ENCODE peak calls at places on chromosomes 13 and 19, in eight cellular contexts. One of them, this sample, is unnamed. For H3K36me3, the result is how much of the 10 kb centered on the place peaks cover.

GRCh38 chr13:31987535-31988170 is 43.9 kb upstream of the FRY start:
- DNase-seq in lower lobe of right lung: no peak
- DNase-seq in heart left ventricle: no peak
- DNase-seq in left lung: no peak
- DNase-seq in aorta: no peak
- DNase-seq in GM06990: no peak
- DNase-seq in brain microvascular endothelial cell: no peak
- DNase-seq in colonic mucosa: no peak
- DNase-seq in this sample: no peak

GRCh38 chr19:10690351-10690781 is 10.9 kb upstream of the QTRT1 start:
- DNase-seq in heart left ventricle: no peak
- DNase-seq in left lung: no peak
- DNase-seq in colonic mucosa: no peak
- DNase-seq in aorta: no peak
- DNase-seq in lower lobe of right lung: no peak
- DNase-seq in brain microvascular endothelial cell: peak
- DNase-seq in GM06990: no peak
- DNase-seq in this sample: no peak

GRCh38 chr13:43293008-43293407 is 269.6 kb downstream of the DNAJC15 start:
- DNase-seq in brain microvascular endothelial cell: no peak
- DNase-seq in lower lobe of right lung: no peak
- DNase-seq in left lung: no peak
- DNase-seq in GM06990: no peak
- DNase-seq in heart left ventricle: no peak
- DNase-seq in colonic mucosa: no peak
- DNase-seq in aorta: no peak
- DNase-seq in this sample: no peak

GRCh38 chr19:28184997-28185396 is 1028.0 kb downstream of the UQCRFS1 start:
- DNase-seq in heart left ventricle: no peak
- DNase-seq in GM06990: no peak
- DNase-seq in left lung: no peak
- DNase-seq in brain microvascular endothelial cell: no peak
- DNase-seq in lower lobe of right lung: no peak
- DNase-seq in aorta: no peak
- DNase-seq in colonic mucosa: no peak
- DNase-seq in this sample: no peak

GRCh38 chr13:103283451-103283820 is 217.2 kb upstream of the SLC10A2 start:
- DNase-seq in GM06990: no peak
- DNase-seq in aorta: no peak
- DNase-seq in left lung: no peak
- DNase-seq in brain microvascular endothelial cell: no peak
- DNase-seq in lower lobe of right lung: no peak
- DNase-seq in colonic mucosa: no peak
- DNase-seq in heart left ventricle: no peak
- DNase-seq in this sample: no peak

GRCh38 chr19:38945562-38946228 is 15.0 kb downstream of the MRPS12 start:
- DNase-seq in brain microvascular endothelial cell: no peak
- DNase-seq in aorta: no peak
- DNase-seq in heart left ventricle: no peak
- DNase-seq in colonic mucosa: no peak
- DNase-seq in lower lobe of right lung: no peak
- DNase-seq in GM06990: no peak
- DNase-seq in left lung: no peak
- DNase-seq in this sample: no peak

GRCh38 chr19:21848706-21849105 is 12.7 kb upstream of the ZNF43 start:
- DNase-seq in left lung: peak
- DNase-seq in GM06990: no peak
- DNase-seq in colonic mucosa: no peak
- DNase-seq in heart left ventricle: no peak
- DNase-seq in brain microvascular endothelial cell: peak
- DNase-seq in lower lobe of right lung: no peak
- DNase-seq in aorta: no peak
- DNase-seq in this sample: no peak

GRCh38 chr19:17931532-17932191 is 1.2 kb upstream of the CCDC124 start:
- DNase-seq in lower lobe of right lung: peak
- DNase-seq in colonic mucosa: no peak
- DNase-seq in left lung: no peak
- DNase-seq in aorta: no peak
- DNase-seq in GM06990: no peak
- DNase-seq in heart left ventricle: no peak
- DNase-seq in brain microvascular endothelial cell: no peak
- DNase-seq in this sample: no peak

GRCh38 chr19:920051-920857 is 3.1 kb downstream of the KISS1R start:
- DNase-seq in GM06990: peak
- DNase-seq in lower lobe of right lung: no peak
- DNase-seq in heart left ventricle: no peak
- DNase-seq in brain microvascular endothelial cell: no peak
- DNase-seq in left lung: no peak
- DNase-seq in colonic mucosa: no peak
- DNase-seq in aorta: no peak
- DNase-seq in this sample: no peak

GRCh38 chr19:43552616-43553015 is 19.6 kb downstream of the ZNF575 start:
- DNase-seq in lower lobe of right lung: no peak
- DNase-seq in aorta: no peak
- DNase-seq in GM06990: no peak
- DNase-seq in left lung: no peak
- DNase-seq in heart left ventricle: no peak
- DNase-seq in brain microvascular endothelial cell: no peak
- DNase-seq in colonic mucosa: no peak
- DNase-seq in this sample: no peak

GRCh38 chr13:51057001-51057400 is 54.1 kb downstream of the C13orf42 start:
- DNase-seq in brain microvascular endothelial cell: no peak
- DNase-seq in colonic mucosa: no peak
- DNase-seq in lower lobe of right lung: no peak
- DNase-seq in heart left ventricle: no peak
- DNase-seq in left lung: no peak
- DNase-seq in GM06990: no peak
- DNase-seq in aorta: no peak
- DNase-seq in this sample: no peak

GRCh38 chr13:51063909-51064308 is 47.2 kb downstream of the C13orf42 start:
- DNase-seq in colonic mucosa: no peak
- DNase-seq in heart left ventricle: no peak
- DNase-seq in lower lobe of right lung: no peak
- DNase-seq in brain microvascular endothelial cell: no peak
- DNase-seq in GM06990: no peak
- DNase-seq in aorta: no peak
- DNase-seq in left lung: no peak
- DNase-seq in this sample: no peak

GRCh38 chr13:51057931-51058330 is 53.1 kb downstream of the C13orf42 start:
- DNase-seq in colonic mucosa: no peak
- DNase-seq in brain microvascular endothelial cell: no peak
- DNase-seq in left lung: no peak
- DNase-seq in aorta: no peak
- DNase-seq in lower lobe of right lung: no peak
- DNase-seq in GM06990: no peak
- DNase-seq in heart left ventricle: no peak
- DNase-seq in this sample: no peak

GRCh38 chr13:51058461-51059167 is 52.5 kb downstream of the C13orf42 start:
- DNase-seq in aorta: no peak
- DNase-seq in GM06990: no peak
- DNase-seq in brain microvascular endothelial cell: peak
- DNase-seq in heart left ventricle: no peak
- DNase-seq in colonic mucosa: no peak
- DNase-seq in lower lobe of right lung: no peak
- DNase-seq in left lung: no peak
- DNase-seq in this sample: no peak
- H3K36me3 ChIP-seq in aorta: under half
- H3K36me3 ChIP-seq in GM06990: under half
- H3K36me3 ChIP-seq in brain microvascular endothelial cell: under half
- H3K36me3 ChIP-seq in heart left ventricle: under half
- H3K36me3 ChIP-seq in colonic mucosa: under half
- H3K36me3 ChIP-seq in lower lobe of right lung: under half
- H3K36me3 ChIP-seq in left lung: under half
- H3K36me3 ChIP-seq in this sample: under half

GRCh38 chr19:4267101-4267900 is 11.8 kb upstream of the SHD start:
- DNase-seq in aorta: peak
- DNase-seq in colonic mucosa: peak
- DNase-seq in brain microvascular endothelial cell: peak
- DNase-seq in lower lobe of right lung: peak
- DNase-seq in left lung: peak
- DNase-seq in GM06990: no peak
- DNase-seq in heart left ventricle: no peak
- DNase-seq in this sample: no peak

GRCh38 chr19:4266253-4267000 is 12.6 kb upstream of the SHD start:
- DNase-seq in GM06990: no peak
- DNase-seq in heart left ventricle: no peak
- DNase-seq in aorta: no peak
- DNase-seq in lower lobe of right lung: no peak
- DNase-seq in left lung: no peak
- DNase-seq in colonic mucosa: no peak
- DNase-seq in brain microvascular endothelial cell: no peak
- DNase-seq in this sample: no peak

GRCh38 chr19:4268816-4269430 is 10.1 kb upstream of the SHD start:
- DNase-seq in lower lobe of right lung: no peak
- DNase-seq in GM06990: no peak
- DNase-seq in colonic mucosa: no peak
- DNase-seq in heart left ventricle: no peak
- DNase-seq in left lung: no peak
- DNase-seq in brain microvascular endothelial cell: no peak
- DNase-seq in aorta: no peak
- DNase-seq in this sample: no peak

GRCh38 chr19:4264812-4265211 is 14.3 kb upstream of the SHD start:
- DNase-seq in colonic mucosa: no peak
- DNase-seq in brain microvascular endothelial cell: no peak
- DNase-seq in lower lobe of right lung: no peak
- DNase-seq in left lung: no peak
- DNase-seq in aorta: no peak
- DNase-seq in heart left ventricle: no peak
- DNase-seq in GM06990: no peak
- DNase-seq in this sample: no peak

DNA sequence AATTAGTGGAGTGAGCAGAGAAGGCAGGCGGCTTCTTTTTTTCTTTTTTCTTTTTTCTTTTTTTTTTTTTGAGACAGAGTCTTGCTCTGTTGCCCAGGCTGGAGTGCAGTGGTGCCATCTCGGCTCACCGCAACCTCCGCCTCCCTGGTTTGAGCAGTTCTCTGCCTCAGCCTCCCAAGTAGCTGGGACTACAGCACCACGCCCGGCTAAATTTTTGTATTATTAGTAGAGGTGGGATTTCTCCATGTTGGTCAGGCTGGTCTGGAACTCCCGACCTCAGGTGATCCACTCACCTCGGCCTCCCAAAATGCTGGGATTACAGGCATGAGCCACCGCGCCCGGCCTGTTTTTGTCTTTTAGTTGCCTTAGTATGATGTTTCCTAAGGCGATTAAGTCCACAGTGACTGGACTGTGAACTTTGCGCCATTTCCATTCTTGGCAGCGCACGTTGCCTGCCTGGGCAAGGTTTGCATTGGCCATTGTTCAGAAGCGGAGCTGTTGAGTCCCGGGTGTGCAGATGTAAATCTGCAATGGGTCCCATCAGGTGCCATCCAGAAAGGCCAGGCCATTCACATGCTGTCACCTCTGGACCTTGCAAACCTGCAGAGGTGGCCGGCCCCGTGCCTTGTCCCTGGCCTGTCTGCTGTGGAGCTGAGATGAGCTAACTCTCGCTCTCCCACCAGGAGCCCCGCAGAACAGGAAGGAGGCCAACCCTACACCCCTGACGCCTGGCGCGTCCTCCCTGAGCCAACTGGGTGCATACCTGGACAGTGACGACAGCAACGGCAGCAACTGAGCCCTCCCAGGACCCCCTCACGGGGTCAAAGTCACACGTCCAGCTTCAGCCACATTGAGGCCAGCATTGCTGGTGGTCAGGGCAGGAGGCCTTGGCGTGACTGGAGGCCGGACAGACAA is 10.9 kb upstream of the SHD start:
- DNase-seq in left lung: no peak
- DNase-seq in GM06990: no peak
- DNase-seq in lower lobe of right lung: no peak
- DNase-seq in colonic mucosa: peak
- DNase-seq in aorta: no peak
- DNase-seq in heart left ventricle: no peak
- DNase-seq in brain microvascular endothelial cell: no peak
- DNase-seq in this sample: no peak
- H3K36me3 ChIP-seq in left lung: half or more
- H3K36me3 ChIP-seq in GM06990: under half
- H3K36me3 ChIP-seq in lower lobe of right lung: half or more
- H3K36me3 ChIP-seq in colonic mucosa: under half
- H3K36me3 ChIP-seq in aorta: under half
- H3K36me3 ChIP-seq in heart left ventricle: half or more
- H3K36me3 ChIP-seq in brain microvascular endothelial cell: under half
- H3K36me3 ChIP-seq in this sample: half or more

GRCh38 chr13:48072787-48073186 is 22.1 kb downstream of the MED4 start:
- DNase-seq in aorta: no peak
- DNase-seq in colonic mucosa: no peak
- DNase-seq in GM06990: no peak
- DNase-seq in heart left ventricle: no peak
- DNase-seq in brain microvascular endothelial cell: no peak
- DNase-seq in left lung: no peak
- DNase-seq in lower lobe of right lung: no peak
- DNase-seq in this sample: no peak

GRCh38 chr13:48070942-48071341 is 24.0 kb downstream of the MED4 start:
- DNase-seq in GM06990: no peak
- DNase-seq in colonic mucosa: no peak
- DNase-seq in brain microvascular endothelial cell: no peak
- DNase-seq in heart left ventricle: no peak
- DNase-seq in lower lobe of right lung: no peak
- DNase-seq in left lung: no peak
- DNase-seq in aorta: no peak
- DNase-seq in this sample: no peak

GRCh38 chr13:48072304-48072703 is 22.6 kb downstream of the MED4 start:
- DNase-seq in colonic mucosa: no peak
- DNase-seq in aorta: no peak
- DNase-seq in lower lobe of right lung: no peak
- DNase-seq in left lung: no peak
- DNase-seq in brain microvascular endothelial cell: no peak
- DNase-seq in GM06990: no peak
- DNase-seq in heart left ventricle: no peak
- DNase-seq in this sample: no peak

GRCh38 chr13:48078251-48078656 is 16.6 kb downstream of the MED4 start:
- DNase-seq in left lung: no peak
- DNase-seq in heart left ventricle: no peak
- DNase-seq in aorta: no peak
- DNase-seq in lower lobe of right lung: no peak
- DNase-seq in brain microvascular endothelial cell: no peak
- DNase-seq in GM06990: peak
- DNase-seq in colonic mucosa: no peak
- DNase-seq in this sample: no peak

DNA sequence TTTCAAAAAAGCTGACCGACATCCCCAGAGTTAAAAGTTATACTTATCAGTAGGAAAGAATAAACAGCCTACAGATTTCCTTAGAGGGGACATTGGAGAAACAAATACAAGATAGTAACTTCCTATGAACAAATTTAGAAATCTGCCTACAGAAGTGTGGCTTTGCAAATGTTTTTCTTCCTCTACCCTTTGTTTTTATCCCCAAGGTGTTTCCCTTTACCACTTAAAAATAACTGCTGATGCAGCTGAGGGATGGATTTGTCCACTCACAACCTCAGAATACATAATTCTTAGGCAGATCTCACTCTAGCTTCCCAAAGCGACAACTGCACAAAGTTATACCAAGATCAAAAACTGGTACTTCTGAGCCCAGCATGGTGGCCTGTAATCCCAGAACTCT is 20.9 kb downstream of the MED4 start:
- DNase-seq in brain microvascular endothelial cell: no peak
- DNase-seq in colonic mucosa: no peak
- DNase-seq in left lung: no peak
- DNase-seq in GM06990: no peak
- DNase-seq in aorta: no peak
- DNase-seq in lower lobe of right lung: no peak
- DNase-seq in heart left ventricle: no peak
- DNase-seq in this sample: no peak
- H3K36me3 ChIP-seq in brain microvascular endothelial cell: under half
- H3K36me3 ChIP-seq in colonic mucosa: under half
- H3K36me3 ChIP-seq in left lung: half or more
- H3K36me3 ChIP-seq in GM06990: under half
- H3K36me3 ChIP-seq in aorta: under half
- H3K36me3 ChIP-seq in lower lobe of right lung: half or more
- H3K36me3 ChIP-seq in heart left ventricle: half or more
- H3K36me3 ChIP-seq in this sample: half or more

GRCh38 chr19:4030552-4030951 is 23.0 kb downstream of the PIAS4 start:
- DNase-seq in lower lobe of right lung: no peak
- DNase-seq in GM06990: no peak
- DNase-seq in left lung: no peak
- DNase-seq in heart left ventricle: no peak
- DNase-seq in colonic mucosa: no peak
- DNase-seq in brain microvascular endothelial cell: no peak
- DNase-seq in aorta: no peak
- DNase-seq in this sample: no peak
- H3K36me3 ChIP-seq in lower lobe of right lung: half or more
- H3K36me3 ChIP-seq in GM06990: under half
- H3K36me3 ChIP-seq in left lung: half or more
- H3K36me3 ChIP-seq in heart left ventricle: half or more
- H3K36me3 ChIP-seq in colonic mucosa: under half
- H3K36me3 ChIP-seq in brain microvascular endothelial cell: under half
- H3K36me3 ChIP-seq in aorta: under half
- H3K36me3 ChIP-seq in this sample: half or more